ENCODE peak calls at places on chromosomes 12 and 14, in five cellular contexts. X is T-helper 17 cell, N is upper lobe of left lung, O is cardiac muscle cell, Z is spleen. L is an unnamed sample. For H3K9me3, the result is how much of the 10 kb centered on the place peaks cover.

GRCh38 chr12:114916531-114916930 is 232.6 kb upstream of the TBX3 start:
- DNase-seq in X (no peak), N (no peak), O (no peak), Z (no peak), L (no peak)

GRCh38 chr12:75831413-75831812 is 200.2 kb downstream of the PHLDA1 start:
- DNase-seq in X (no peak), N (no peak), O (peak), Z (no peak), L (no peak)

GRCh38 chr14:97459180-97459579 is 662.0 kb downstream of the VRK1 start:
- DNase-seq in X (no peak), N (no peak), O (no peak), Z (no peak), L (no peak)

GRCh38 chr12:56872366-56872765 is 61.8 kb downstream of the SDR9C7 start:
- DNase-seq in X (no peak), N (no peak), O (no peak), Z (no peak), L (no peak)

GRCh38 chr12:53746592-53747491 is 4.9 kb downstream of the CISTR start:
- DNase-seq in X (peak), N (peak), O (peak), Z (peak), L (peak)

GRCh38 chr14:68650403-68650994 is 142.4 kb downstream of the ZFP36L1 start:
- DNase-seq in X (no peak), N (no peak), O (no peak), Z (no peak), L (no peak)

GRCh38 chr14:41825622-41826021 is 218.9 kb downstream of the LRFN5 start:
- DNase-seq in X (no peak), N (no peak), O (no peak), Z (no peak), L (no peak)

GRCh38 chr12:41981758-41982157 is 162.9 kb downstream of the GXYLT1 start:
- DNase-seq in X (no peak), N (no peak), O (no peak), Z (no peak), L (peak)

GRCh38 chr14:34562776-34563150 is 23.3 kb upstream of the EAPP start:
- DNase-seq in X (no peak), N (no peak), O (no peak), Z (no peak), L (no peak)

GRCh38 chr14:101808020-101808641 is 46.6 kb downstream of the PPP2R5C start:
- DNase-seq in X (no peak), N (no peak), O (peak), Z (no peak), L (peak)

GRCh38 chr14:23351681-23352505 is 794 bp downstream of the SLC22A17 start:
- DNase-seq in X (no peak), N (no peak), O (peak), Z (peak), L (no peak)

GRCh38 chr14:64536488-64537245 is 3.9 kb upstream of the HSPA2 start:
- DNase-seq in X (no peak), N (no peak), O (no peak), Z (no peak), L (no peak)

GRCh38 chr12:46071335-46071734 is 81.0 kb upstream of the SCAF11 start:
- DNase-seq in X (no peak), N (no peak), O (no peak), Z (no peak), L (no peak)

GRCh38 chr12:28583771-28584261 is 393.6 kb downstream of the CCDC91 start:
- DNase-seq in X (no peak), N (no peak), O (no peak), Z (no peak), L (no peak)

GRCh38 chr12:84840356-84840755 is 72.2 kb downstream of the SLC6A15 start:
- DNase-seq in X (no peak), N (no peak), O (no peak), Z (no peak), L (no peak)

GRCh38 chr14:35438910-35439713 is 34.6 kb upstream of the NFKBIA start:
- DNase-seq in X (no peak), N (no peak), O (no peak), Z (no peak), L (no peak)

GRCh38 chr14:56491299-56492285 is 88.0 kb upstream of the TMEM260 start:
- DNase-seq in X (no peak), N (no peak), O (peak), Z (no peak), L (peak)

GRCh38 chr12:116910645-116911449 is at the start of gene FBXW8:
- DNase-seq in X (peak), N (peak), O (peak), Z (peak), L (peak)

GRCh38 chr12:34343766-34344165 is 321.5 kb downstream of the ALG10 start:
- DNase-seq in X (no peak), N (no peak), O (no peak), Z (no peak), L (no peak)
- H3K9me3 ChIP-seq in X (under half), N (half or more), O (under half), Z (half or more), L (under half)

GRCh38 chr12:130476451-130476850 is 138.8 kb downstream of the PIWIL1 start:
- DNase-seq in X (no peak), N (no peak), O (peak), Z (no peak), L (no peak)

GRCh38 chr12:130477221-130477620 is 139.5 kb downstream of the PIWIL1 start:
- DNase-seq in X (no peak), N (no peak), O (no peak), Z (no peak), L (no peak)

GRCh38 chr12:130473266-130473665 is 135.6 kb downstream of the PIWIL1 start:
- DNase-seq in X (no peak), N (no peak), O (no peak), Z (no peak), L (no peak)

GRCh38 chr12:130477701-130478100 is 140.0 kb downstream of the PIWIL1 start:
- DNase-seq in X (no peak), N (no peak), O (no peak), Z (no peak), L (no peak)

DNA sequence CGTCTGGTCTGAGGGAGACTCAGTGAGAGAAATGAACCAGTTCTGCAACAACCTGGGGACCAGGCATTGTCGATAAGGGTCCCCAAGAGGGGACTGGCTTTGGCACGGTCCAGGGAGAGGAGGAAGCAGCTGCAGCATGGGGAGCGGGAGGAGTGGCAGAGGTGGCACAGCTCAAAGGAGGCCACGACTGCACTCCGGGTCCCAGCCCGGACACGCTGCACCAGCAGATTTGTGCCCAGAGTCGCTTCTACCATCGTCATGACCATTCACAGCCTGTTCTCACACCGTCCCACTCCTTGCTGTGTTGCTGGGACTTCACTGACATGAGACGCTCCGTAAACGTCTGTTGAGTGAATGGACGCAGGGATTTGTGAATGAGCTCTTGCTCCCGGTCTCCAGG is 136.9 kb downstream of the PIWIL1 start:
- DNase-seq in X (no peak), N (no peak), O (no peak), Z (no peak), L (no peak)
- H3K9me3 ChIP-seq in X (under half), N (under half), O (under half), Z (under half), L (under half)

GRCh38 chr14:84129028-84129427 is 1400.9 kb upstream of the FLRT2 start:
- DNase-seq in X (no peak), N (no peak), O (no peak), Z (no peak), L (peak)
- H3K9me3 ChIP-seq in X (under half), N (under half), O (under half), Z (under half), L (under half)

DNA sequence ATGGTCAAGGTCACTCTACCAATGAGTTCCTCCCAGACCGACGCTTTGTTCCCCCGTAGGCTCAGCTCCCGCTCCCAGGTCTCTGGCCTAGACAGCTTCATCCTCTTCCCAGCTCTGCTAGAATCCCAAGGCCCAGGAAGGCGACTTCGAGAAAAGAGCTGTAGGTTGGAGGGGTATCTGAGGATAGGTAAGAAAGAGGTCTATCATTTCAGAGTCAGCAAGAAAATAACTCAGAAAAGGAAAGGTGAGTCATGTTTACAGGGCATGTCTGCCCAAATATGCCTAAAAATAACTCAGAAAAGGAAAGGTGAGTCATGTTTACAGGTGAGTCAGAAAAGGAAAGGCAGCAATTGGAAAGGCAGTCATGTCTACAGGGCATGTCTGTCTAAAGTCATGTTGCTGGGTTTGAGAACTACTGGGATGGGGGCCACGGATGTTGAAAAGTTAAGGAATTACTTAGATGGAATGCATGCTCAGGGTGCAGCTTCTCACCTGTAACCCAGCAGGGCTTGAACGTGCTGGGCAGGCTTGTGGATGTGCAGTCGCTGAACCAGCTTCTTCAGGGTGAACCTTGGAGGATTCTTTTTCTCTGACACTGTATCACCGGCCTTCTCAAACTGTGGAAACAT is 12.2 kb downstream of the TEP1 start:
- DNase-seq in X (no peak), N (no peak), O (no peak), Z (no peak), L (no peak)
- H3K9me3 ChIP-seq in X (under half), N (under half), O (under half), Z (under half), L (under half)